ENCODE peak calls at places on chromosome 18, in seven cellular contexts. B is K562, W is SK-N-SH, T is GM12892, C is GM12878, H is HepG2, D is H1. P is an unnamed sample.

GRCh38 chr18:57439617-57439975 is 4.4 kb downstream of the ONECUT2 start:
- DNase-seq in B (no peak), W (no peak), T (no peak), C (no peak), H (no peak), D (no peak), P (no peak)

GRCh38 chr18:41814651-41815050 is 140.4 kb upstream of the PIK3C3 start:
- DNase-seq in B (no peak), W (no peak), T (no peak), C (no peak), H (no peak), D (no peak), P (no peak)

GRCh38 chr18:23437357-23438045 is 15.6 kb upstream of the RIOK3 start:
- DNase-seq in B (peak), W (peak), T (peak), C (no peak), H (peak), D (peak), P (peak)

GRCh38 chr18:2854871-2855270 is 8.1 kb downstream of the EMILIN2 start:
- DNase-seq in B (no peak), W (no peak), T (no peak), C (no peak), H (no peak), D (no peak), P (no peak)

GRCh38 chr18:62521588-62521987 is 1.2 kb upstream of the ZCCHC2 start:
- DNase-seq in B (no peak), W (no peak), T (no peak), C (no peak), H (peak), D (no peak), P (no peak)

GRCh38 chr18:13871701-13872100 is 43.6 kb downstream of the MC2R start:
- DNase-seq in B (no peak), W (no peak), T (no peak), C (no peak), H (no peak), D (no peak), P (no peak)

GRCh38 chr18:59141294-59142068 is 1.8 kb downstream of the SEC11C start:
- DNase-seq in B (no peak), W (no peak), T (no peak), C (no peak), H (peak), D (no peak), P (no peak)

GRCh38 chr18:79552696-79553095 is 126.9 kb upstream of the CTDP1 start:
- DNase-seq in B (no peak), W (no peak), T (no peak), C (no peak), H (no peak), D (no peak), P (no peak)

GRCh38 chr18:22999212-22999611 is 66.1 kb downstream of the RBBP8 start:
- DNase-seq in B (no peak), W (no peak), T (no peak), C (no peak), H (no peak), D (no peak), P (no peak)

GRCh38 chr18:3425030-3425429 is 24.9 kb upstream of the TGIF1 start:
- DNase-seq in B (no peak), W (no peak), T (no peak), C (no peak), H (no peak), D (no peak), P (no peak)

GRCh38 chr18:79866889-79867574 is 69.3 kb downstream of the KCNG2 start:
- DNase-seq in B (no peak), W (no peak), T (no peak), C (no peak), H (no peak), D (no peak), P (no peak)

GRCh38 chr18:72468011-72468710 is 76.0 kb downstream of the CBLN2 start:
- DNase-seq in B (no peak), W (no peak), T (no peak), C (no peak), H (no peak), D (no peak), P (no peak)

GRCh38 chr18:23838801-23839366 is 149.6 kb downstream of the LAMA3 start:
- DNase-seq in B (no peak), W (no peak), T (no peak), C (no peak), H (no peak), D (no peak), P (no peak)

GRCh38 chr18:79378416-79379250 is 17.1 kb upstream of the NFATC1 start:
- DNase-seq in B (peak), W (peak), T (peak), C (peak), H (no peak), D (peak), P (peak)

GRCh38 chr18:51537487-51537886 is 340.0 kb upstream of the MEX3C start:
- DNase-seq in B (no peak), W (peak), T (no peak), C (peak), H (no peak), D (peak), P (no peak)

GRCh38 chr18:4453712-4454547 is 1.2 kb downstream of the DLGAP1 start:
- DNase-seq in B (no peak), W (peak), T (no peak), C (no peak), H (no peak), D (no peak), P (no peak)

DNA sequence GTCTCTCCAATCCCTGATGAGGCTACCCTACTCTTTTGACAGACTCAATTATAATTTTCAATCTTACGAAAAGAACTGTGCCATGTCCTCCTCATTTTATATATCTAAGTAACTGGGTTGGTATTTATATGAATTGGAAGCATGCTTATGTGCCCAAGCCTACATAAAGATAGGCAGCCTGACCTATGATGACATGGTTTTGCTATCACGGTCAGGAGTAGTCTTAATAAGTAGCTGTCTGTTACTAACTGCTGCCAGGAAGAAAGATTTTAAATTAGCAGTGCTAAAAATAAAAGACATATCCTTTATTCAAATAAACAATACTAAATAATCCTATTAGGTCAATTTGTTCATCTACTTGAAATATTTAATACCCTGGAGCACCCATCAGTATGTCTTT is 102.0 kb upstream of the DTNA start:
- DNase-seq in B (no peak), W (no peak), T (no peak), C (no peak), H (no peak), D (no peak), P (no peak)
- TF ChIP-seq TAF1 in B (no peak), W (no peak), T (no peak), C (no peak), H (no peak), D (no peak), P (no peak)

DNA sequence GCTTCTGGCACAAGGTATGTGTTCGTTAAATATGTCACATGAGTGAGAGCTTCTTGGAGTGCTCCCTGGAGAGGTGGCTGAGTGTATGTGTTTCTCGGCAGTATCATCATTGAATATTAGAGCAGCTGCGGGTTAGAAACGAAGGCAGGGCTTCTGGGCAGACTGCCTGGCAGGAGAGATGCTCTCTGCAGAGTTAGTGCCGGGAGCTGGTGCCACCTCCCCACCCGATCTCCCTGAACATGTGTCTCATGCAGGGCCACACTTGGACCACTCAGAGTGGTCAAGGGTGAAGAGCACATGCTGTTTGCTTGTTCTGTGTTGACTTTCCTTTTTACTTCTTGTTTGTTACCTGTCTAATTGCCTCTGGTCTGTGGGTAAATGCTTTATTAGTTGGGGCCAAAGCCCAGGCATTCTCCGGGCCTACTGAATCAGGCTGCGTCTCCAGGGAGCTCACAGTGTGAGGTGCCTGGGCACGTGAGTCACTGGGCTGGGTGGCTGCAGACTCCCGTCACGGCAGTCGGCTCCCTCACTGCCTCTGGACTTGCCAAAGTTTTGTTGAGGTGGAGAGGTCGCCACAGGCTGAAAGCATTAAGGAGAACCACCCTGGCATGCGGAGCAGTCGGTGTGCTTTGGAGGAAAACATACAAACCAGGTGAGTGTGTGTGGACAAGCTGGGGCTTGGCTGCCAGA is 246.7 kb downstream of the FHOD3 start:
- DNase-seq in B (no peak), W (no peak), T (no peak), C (no peak), H (no peak), D (no peak), P (no peak)
- TF ChIP-seq POLR2AphosphoS5 in B (no peak), W (no peak), T (no peak), C (no peak), H (no peak), D (no peak), P (no peak)

GRCh38 chr18:38886235-38886634 is 1320.6 kb upstream of the CELF4 start:
- DNase-seq in B (no peak), W (no peak), T (no peak), C (no peak), H (no peak), D (no peak), P (no peak)

GRCh38 chr18:38886852-38887670 is 1321.5 kb upstream of the CELF4 start:
- DNase-seq in B (no peak), W (no peak), T (no peak), C (no peak), H (no peak), D (no peak), P (no peak)

GRCh38 chr18:38884050-38884449 is 1318.5 kb upstream of the CELF4 start:
- DNase-seq in B (no peak), W (no peak), T (no peak), C (no peak), H (no peak), D (peak), P (no peak)

DNA sequence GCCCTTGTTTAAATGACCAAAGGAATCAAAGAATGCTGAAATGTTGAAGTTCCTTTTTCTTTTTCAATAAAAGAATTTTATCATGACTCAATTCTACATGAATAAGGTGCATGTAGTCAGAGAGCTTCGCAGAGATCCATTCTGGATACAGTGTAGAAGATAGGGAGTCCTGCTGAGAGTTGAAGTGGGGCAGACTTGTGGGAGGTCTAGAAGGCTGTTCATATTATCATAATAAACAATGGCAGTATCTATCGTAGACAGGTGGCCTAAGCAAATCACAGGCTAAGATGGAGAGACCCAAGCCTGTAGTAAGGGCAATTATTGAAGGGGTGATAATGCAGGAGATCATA is 1322.0 kb upstream of the CELF4 start:
- DNase-seq in B (no peak), W (no peak), T (no peak), C (no peak), H (no peak), D (no peak), P (no peak)
- TF ChIP-seq TAF1 in B (no peak), W (no peak), T (no peak), C (no peak), H (no peak), D (no peak), P (no peak)

DNA sequence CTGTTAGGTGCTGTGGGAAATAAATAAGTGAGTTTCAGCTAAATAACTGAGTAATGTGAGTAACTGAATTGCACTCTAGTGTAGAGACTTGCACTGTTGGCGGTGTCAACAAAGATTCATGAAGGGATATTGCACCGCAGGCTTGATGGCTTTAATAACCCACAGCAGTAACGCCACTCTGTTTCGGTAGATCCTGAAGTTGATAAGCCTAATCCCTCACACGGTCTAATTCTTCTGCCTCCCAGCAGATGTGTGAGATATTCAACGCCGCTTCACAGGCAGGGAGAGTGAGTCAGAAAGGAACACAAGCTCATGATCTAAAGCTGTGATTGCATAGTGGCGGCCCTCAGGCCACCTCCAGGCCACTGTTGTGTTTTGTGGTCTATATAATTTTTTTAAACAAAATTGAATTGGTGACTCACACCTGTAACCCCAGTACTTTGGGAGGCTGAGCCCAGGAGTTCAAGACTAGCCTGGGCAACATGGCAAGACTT is 94.3 kb downstream of the LIPG start:
- DNase-seq in B (no peak), W (no peak), T (no peak), C (no peak), H (no peak), D (no peak), P (no peak)
- TF ChIP-seq POLR2AphosphoS5 in B (no peak), W (no peak), T (no peak), C (no peak), H (no peak), D (no peak), P (no peak)

GRCh38 chr18:67266591-67267237 is 249.8 kb downstream of the DSEL start:
- DNase-seq in B (no peak), W (no peak), T (no peak), C (no peak), H (no peak), D (no peak), P (no peak)
- TF ChIP-seq TAF1 in B (no peak), W (no peak), T (no peak), C (no peak), H (no peak), D (no peak), P (no peak)

GRCh38 chr18:32372047-32372380 is 98.7 kb downstream of the GAREM1 start:
- DNase-seq in B (no peak), W (no peak), T (no peak), C (no peak), H (no peak), D (no peak), P (no peak)

GRCh38 chr18:32373505-32373904 is 97.2 kb downstream of the GAREM1 start:
- DNase-seq in B (no peak), W (no peak), T (no peak), C (no peak), H (no peak), D (no peak), P (no peak)

GRCh38 chr18:32373995-32374394 is 96.7 kb downstream of the GAREM1 start:
- DNase-seq in B (no peak), W (no peak), T (no peak), C (no peak), H (no peak), D (no peak), P (no peak)

GRCh38 chr18:32371384-32371783 is 99.3 kb downstream of the GAREM1 start:
- DNase-seq in B (no peak), W (no peak), T (no peak), C (no peak), H (no peak), D (no peak), P (no peak)

GRCh38 chr18:32372381-32373061 is 98.2 kb downstream of the GAREM1 start:
- DNase-seq in B (no peak), W (no peak), T (no peak), C (no peak), H (peak), D (no peak), P (no peak)
- TF ChIP-seq POLR2AphosphoS5 in B (no peak), W (no peak), T (no peak), C (no peak), H (no peak), D (no peak), P (no peak)

DNA sequence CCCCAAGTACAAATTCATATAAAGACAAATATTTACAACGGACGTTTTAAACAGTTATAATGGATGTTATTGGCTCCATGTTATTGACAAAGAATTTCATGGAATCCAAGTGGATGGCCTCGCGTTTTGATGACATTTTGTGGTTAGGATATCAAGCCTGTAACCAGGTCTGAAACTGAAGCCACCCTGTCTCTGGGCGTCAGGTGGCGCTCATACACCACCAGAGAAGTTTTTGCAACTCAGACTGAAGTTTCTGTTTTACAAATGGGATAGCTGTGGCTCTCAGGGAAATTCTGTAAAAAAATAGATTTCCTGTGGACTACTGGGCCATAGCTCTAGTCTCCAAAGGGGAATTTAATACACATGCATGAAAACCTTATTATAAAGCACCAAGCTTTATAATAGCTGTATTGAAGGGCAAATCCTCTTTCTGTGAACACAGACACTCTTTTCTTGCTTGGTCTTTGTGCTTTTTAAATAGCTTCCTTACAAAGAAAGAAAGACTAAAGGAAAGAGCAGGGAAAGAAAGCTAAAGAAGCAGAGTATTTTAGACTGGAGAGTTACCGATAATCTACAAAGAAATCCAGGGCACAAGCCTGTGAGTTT is 86.7 kb downstream of the C18orf54 start:
- DNase-seq in B (peak), W (peak), T (no peak), C (no peak), H (peak), D (peak), P (peak)
- TF ChIP-seq TAF1 in B (no peak), W (no peak), T (no peak), C (no peak), H (no peak), D (no peak), P (no peak)

DNA sequence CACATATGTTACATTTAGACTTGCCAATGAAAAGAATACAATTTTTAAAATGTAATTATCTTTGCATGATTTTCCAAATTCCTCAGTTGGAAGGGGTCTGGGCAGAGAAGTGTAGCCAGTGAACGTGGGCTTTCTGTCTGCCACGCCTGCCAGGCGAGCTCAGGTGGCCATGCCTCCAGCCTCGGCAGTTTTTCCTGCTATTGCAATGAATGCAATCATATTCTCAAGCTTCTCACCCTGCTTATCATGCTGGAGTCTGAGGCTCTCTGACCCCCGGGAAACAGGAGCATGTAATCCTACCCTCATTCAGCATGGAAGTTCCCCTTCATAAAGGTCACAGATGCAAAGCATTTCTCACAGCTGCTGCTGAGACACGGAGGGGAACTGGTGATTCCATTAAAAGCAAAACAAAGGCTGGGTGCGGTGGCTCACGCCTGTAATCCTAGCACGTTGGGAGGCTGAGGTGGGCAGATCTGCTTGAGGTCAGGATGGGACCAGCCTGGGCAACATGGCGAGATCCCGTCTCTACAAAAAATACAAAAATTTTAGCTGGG is 154.8 kb downstream of the MBP start:
- DNase-seq in B (no peak), W (no peak), T (no peak), C (no peak), H (no peak), D (no peak), P (no peak)
- TF ChIP-seq POLR2AphosphoS5 in B (no peak), W (no peak), T (no peak), C (no peak), H (no peak), D (no peak), P (no peak)

P was measured in GM12891.